ENCODE peak calls at places on chromosomes 11 and 22, in nine cellular contexts. Y is amniotic stem cell; G is Right ventricle myocardium superior; Z is SK-N-MC; V is substantia nigra; X is cardiac muscle cell; C is activated T-helper 1 cell treated with anti-CD3 and anti-CD28 coated beads, Interleukin-12 subunit alpha, Interleukin-12 subunit beta, Interleukin-2, Interleukin-4 antibody, amounts not matched to agents 30 ng/mL and 10 ng/mL and 1 ng/mL, durations not matched to agents 14 hours and 24 hours and 36 hours; Q is CD8-positive, alpha-beta memory T cell; H is germinal center. I is an unnamed sample.

GRCh38 chr11:68651208-68651984 is 32.9 kb upstream of the GAL start:
- DNase-seq in Y (no peak), G (peak; percentile 19), Z (no peak), V (no peak), X (no peak), C (no peak), Q (no peak), H (no peak), I (peak; percentile 56)

GRCh38 chr11:69215784-69216415 is 60.2 kb downstream of the SMIM38 start:
- DNase-seq in Y (no peak), G (no peak), Z (no peak), V (no peak), X (no peak), C (no peak), Q (no peak), H (no peak), I (peak; percentile 47)

GRCh38 chr11:74478877-74479276 is 11.5 kb upstream of the KCNE3 start:
- DNase-seq in Y (no peak), G (no peak), Z (no peak), V (no peak), X (no peak), C (no peak), Q (no peak), H (no peak), I (no peak)

GRCh38 chr11:68297812-68298658 is 14.4 kb upstream of the LRP5 start:
- DNase-seq in Y (no peak), G (peak; percentile 88), Z (no peak), V (peak; percentile 73), X (peak; percentile 75), C (peak; percentile 60), Q (peak; percentile 56), H (peak; percentile 79), I (peak; percentile 89)

GRCh38 chr11:75306529-75306928 is 44.9 kb downstream of the ARRB1 start:
- DNase-seq in Y (no peak), G (peak; percentile 34), Z (no peak), V (no peak), X (no peak), C (no peak), Q (no peak), H (no peak), I (no peak)

GRCh38 chr22:29555065-29555644 is 1.6 kb upstream of the THOC5 start:
- DNase-seq in Y (no peak), G (no peak), Z (no peak), V (no peak), X (no peak), C (no peak), Q (no peak), H (no peak), I (peak; percentile 88)

GRCh38 chr22:38513063-38513462 is 7.0 kb upstream of the DDX17 start:
- DNase-seq in Y (no peak), G (no peak), Z (no peak), V (no peak), X (peak; percentile 41), C (peak; percentile 38), Q (peak; percentile 44), H (peak; percentile 54), I (no peak)

GRCh38 chr11:116190206-116190605 is 582.6 kb downstream of the BUD13 start:
- DNase-seq in Y (no peak), G (no peak), Z (no peak), V (no peak), X (no peak), C (no peak), Q (no peak), H (no peak), I (no peak)

GRCh38 chr11:104328514-104328912 is 164.6 kb upstream of the PDGFD start:
- DNase-seq in Y (no peak), G (no peak), Z (no peak), V (no peak), X (no peak), C (no peak), Q (no peak), H (no peak), I (no peak)

GRCh38 chr11:87453531-87454089 is 415.9 kb downstream of the TMEM135 start:
- DNase-seq in Y (no peak), G (no peak), Z (no peak), V (no peak), X (no peak), C (no peak), Q (no peak), H (no peak), I (no peak)

GRCh38 chr11:35927730-35928129 is 16.1 kb upstream of the LDLRAD3 start:
- DNase-seq in Y (no peak), G (peak; percentile 62), Z (no peak), V (no peak), X (no peak), C (no peak), Q (no peak), H (no peak), I (peak; percentile 38)

GRCh38 chr11:130634981-130635473 is 186.6 kb downstream of the ADAMTS15 start:
- DNase-seq in Y (no peak), G (peak; percentile 55), Z (no peak), V (no peak), X (no peak), C (peak; percentile 14), Q (no peak), H (no peak), I (peak; percentile 47)

GRCh38 chr11:6943131-6943530 is 16.9 kb downstream of the ZNF215 start:
- DNase-seq in Y (no peak), G (no peak), Z (no peak), V (no peak), X (no peak), C (no peak), Q (no peak), H (no peak), I (no peak)

GRCh38 chr11:58428021-58428420 is at the start of gene OR5B2:
- DNase-seq in Y (no peak), G (no peak), Z (no peak), V (no peak), X (no peak), C (no peak), Q (no peak), H (no peak), I (no peak)

GRCh38 chr22:46352276-46352675 is 16.8 kb downstream of the TRMU start:
- DNase-seq in Y (no peak), G (peak; percentile 20), Z (no peak), V (no peak), X (no peak), C (no peak), Q (no peak), H (no peak), I (no peak)